ENCODE peak calls at places on chromosomes 16 and 17, in four cellular contexts. One of them, this sample, is unnamed. For H3K27me3 and H3K36me3, the result is how much of the 10 kb centered on the place peaks cover.

GRCh38 chr16:56898847-56899246 is 33.1 kb upstream of the HERPUD1 start:
- DNase-seq in pancreas: no peak
- DNase-seq in effector memory CD4-positive, alpha-beta T cell: no peak
- DNase-seq in bronchial epithelial cell: no peak
- DNase-seq in this sample: peak

GRCh38 chr17:82839617-82840292 is at the start of gene ZNF750:
- DNase-seq in bronchial epithelial cell: peak
- DNase-seq in pancreas: no peak
- DNase-seq in effector memory CD4-positive, alpha-beta T cell: no peak
- DNase-seq in this sample: no peak

GRCh38 chr16:27314161-27314723 is 468 bp downstream of the IL4R start:
- DNase-seq in bronchial epithelial cell: peak
- DNase-seq in effector memory CD4-positive, alpha-beta T cell: peak
- DNase-seq in pancreas: peak
- DNase-seq in this sample: no peak

GRCh38 chr17:79837888-79838540 is 1.2 kb downstream of the CBX4 start:
- DNase-seq in pancreas: peak
- DNase-seq in bronchial epithelial cell: no peak
- DNase-seq in effector memory CD4-positive, alpha-beta T cell: no peak
- DNase-seq in this sample: peak

GRCh38 chr17:49388692-49389513 is 25.8 kb downstream of the PHB1 start:
- DNase-seq in bronchial epithelial cell: no peak
- DNase-seq in effector memory CD4-positive, alpha-beta T cell: no peak
- DNase-seq in pancreas: no peak
- DNase-seq in this sample: peak

GRCh38 chr17:79014158-79014758 is 4.7 kb upstream of the CANT1 start:
- DNase-seq in pancreas: no peak
- DNase-seq in effector memory CD4-positive, alpha-beta T cell: no peak
- DNase-seq in bronchial epithelial cell: no peak
- DNase-seq in this sample: no peak

GRCh38 chr17:8702996-8703395 is 41.6 kb downstream of the CCDC42 start:
- DNase-seq in bronchial epithelial cell: no peak
- DNase-seq in pancreas: no peak
- DNase-seq in effector memory CD4-positive, alpha-beta T cell: no peak
- DNase-seq in this sample: no peak

GRCh38 chr16:3067929-3068288 is 2.5 kb downstream of the IL32 start:
- DNase-seq in bronchial epithelial cell: no peak
- DNase-seq in pancreas: no peak
- DNase-seq in effector memory CD4-positive, alpha-beta T cell: no peak
- DNase-seq in this sample: no peak

GRCh38 chr16:29784157-29784556 is 6.1 kb downstream of the ZG16 start:
- DNase-seq in pancreas: no peak
- DNase-seq in effector memory CD4-positive, alpha-beta T cell: no peak
- DNase-seq in bronchial epithelial cell: peak
- DNase-seq in this sample: no peak

GRCh38 chr16:5551909-5552308 is 454.3 kb upstream of the EEF2KMT start:
- DNase-seq in effector memory CD4-positive, alpha-beta T cell: no peak
- DNase-seq in pancreas: no peak
- DNase-seq in bronchial epithelial cell: no peak
- DNase-seq in this sample: no peak
- H3K27me3 ChIP-seq in effector memory CD4-positive, alpha-beta T cell: under half
- H3K27me3 ChIP-seq in pancreas: under half
- H3K27me3 ChIP-seq in bronchial epithelial cell: under half
- H3K27me3 ChIP-seq in this sample: under half

GRCh38 chr17:17177186-17177585 is 28.9 kb downstream of the PLD6 start:
- DNase-seq in bronchial epithelial cell: no peak
- DNase-seq in pancreas: no peak
- DNase-seq in effector memory CD4-positive, alpha-beta T cell: no peak
- DNase-seq in this sample: no peak
- H3K36me3 ChIP-seq in bronchial epithelial cell: half or more
- H3K36me3 ChIP-seq in pancreas: half or more
- H3K36me3 ChIP-seq in effector memory CD4-positive, alpha-beta T cell: under half
- H3K36me3 ChIP-seq in this sample: under half

GRCh38 chr17:81412490-81413093 is 17.3 kb downstream of the BAHCC1 start:
- DNase-seq in effector memory CD4-positive, alpha-beta T cell: peak
- DNase-seq in pancreas: no peak
- DNase-seq in bronchial epithelial cell: peak
- DNase-seq in this sample: peak

GRCh38 chr17:81411305-81411704 is 16.0 kb downstream of the BAHCC1 start:
- DNase-seq in bronchial epithelial cell: no peak
- DNase-seq in pancreas: no peak
- DNase-seq in effector memory CD4-positive, alpha-beta T cell: no peak
- DNase-seq in this sample: no peak

GRCh38 chr17:81409190-81409935 is 14.1 kb downstream of the BAHCC1 start:
- DNase-seq in bronchial epithelial cell: no peak
- DNase-seq in pancreas: no peak
- DNase-seq in effector memory CD4-positive, alpha-beta T cell: no peak
- DNase-seq in this sample: no peak

GRCh38 chr17:81413497-81414135 is 18.4 kb downstream of the BAHCC1 start:
- DNase-seq in pancreas: no peak
- DNase-seq in effector memory CD4-positive, alpha-beta T cell: no peak
- DNase-seq in bronchial epithelial cell: no peak
- DNase-seq in this sample: no peak

DNA sequence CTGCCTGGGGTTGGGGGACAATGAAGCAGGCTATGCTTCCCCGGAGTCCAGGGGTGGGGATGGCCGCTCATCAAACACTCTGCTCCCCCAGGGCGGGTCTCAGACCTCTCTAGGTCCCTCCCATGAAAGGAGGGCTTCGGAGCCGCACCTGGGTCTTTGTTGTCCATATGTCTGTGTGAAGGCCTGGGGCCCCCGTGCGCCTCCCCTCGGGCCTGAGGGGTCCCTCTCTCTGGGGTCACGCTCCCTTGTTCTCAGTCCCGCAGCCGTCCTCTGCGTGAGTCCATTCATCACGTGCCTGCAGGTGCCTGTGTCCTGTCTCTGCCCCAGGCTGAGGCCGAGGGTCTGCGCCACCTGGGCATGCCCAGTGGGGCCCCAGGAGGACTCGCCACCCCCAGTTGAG is 15.6 kb downstream of the BAHCC1 start:
- DNase-seq in bronchial epithelial cell: no peak
- DNase-seq in pancreas: no peak
- DNase-seq in effector memory CD4-positive, alpha-beta T cell: no peak
- DNase-seq in this sample: no peak
- H3K4me3 ChIP-seq in bronchial epithelial cell: no peak
- H3K4me3 ChIP-seq in pancreas: no peak
- H3K4me3 ChIP-seq in effector memory CD4-positive, alpha-beta T cell: no peak
- H3K4me3 ChIP-seq in this sample: no peak

GRCh38 chr16:77789085-77789611 is 784 bp downstream of the VAT1L start:
- DNase-seq in effector memory CD4-positive, alpha-beta T cell: no peak
- DNase-seq in bronchial epithelial cell: no peak
- DNase-seq in pancreas: no peak
- DNase-seq in this sample: no peak
- H3K27me3 ChIP-seq in effector memory CD4-positive, alpha-beta T cell: under half
- H3K27me3 ChIP-seq in bronchial epithelial cell: under half
- H3K27me3 ChIP-seq in pancreas: under half
- H3K27me3 ChIP-seq in this sample: under half

This sample was measured in GM06990.